ENCODE peak calls at places on chromosome 9, in four cellular contexts. C, O, S and J are unnamed samples.

GRCh38 chr9:36078047-36078446 is 41.3 kb downstream of the RECK start:
- DNase-seq in O (no peak), C (no peak), S (no peak), J (no peak)

GRCh38 chr9:4235951-4236804 is 63.7 kb downstream of the GLIS3 start:
- DNase-seq in S (peak; percentile 27), C (no peak), O (no peak), J (peak; percentile 89)

GRCh38 chr9:14212116-14212515 is 101.8 kb downstream of the NFIB start:
- DNase-seq in C (no peak), S (no peak), O (no peak), J (no peak)

GRCh38 chr9:126519660-126520425 is 93.9 kb upstream of the LMX1B start:
- DNase-seq in O (no peak), C (no peak), S (no peak), J (no peak)

GRCh38 chr9:129166962-129167557 is 11.0 kb downstream of the IER5L start:
- DNase-seq in S (peak; percentile 58), O (peak; percentile 82), C (no peak), J (peak; percentile 79)

GRCh38 chr9:21585756-21586752 is 103.9 kb upstream of the IFNE start:
- DNase-seq in C (no peak), O (no peak), S (no peak), J (peak; percentile 63)

GRCh38 chr9:117437283-117437682 is 22.4 kb upstream of the ASTN2 start:
- DNase-seq in C (no peak), S (no peak), O (no peak), J (no peak)

GRCh38 chr9:93022721-93023520 is 35.6 kb upstream of the SUSD3 start:
- DNase-seq in O (no peak), C (no peak), S (no peak), J (no peak)

GRCh38 chr9:96858018-96858573 is 3.8 kb upstream of the ZNF782 start:
- DNase-seq in C (no peak), O (peak; percentile 82), S (peak; percentile 72), J (no peak)

GRCh38 chr9:136268318-136268717 is 22.7 kb upstream of the QSOX2 start:
- DNase-seq in O (peak; percentile 50), S (peak; percentile 23), C (no peak), J (no peak)

GRCh38 chr9:97593960-97594359 is 39.2 kb downstream of the TSTD2 start:
- DNase-seq in S (no peak), O (no peak), C (no peak), J (no peak)

GRCh38 chr9:113953541-113953940 is 77.4 kb downstream of the ZNF618 start:
- DNase-seq in O (no peak), C (no peak), S (no peak), J (no peak)

GRCh38 chr9:113956901-113957777 is 81.0 kb downstream of the ZNF618 start:
- DNase-seq in C (no peak), S (no peak), O (no peak), J (peak; percentile 15)

GRCh38 chr9:113957778-113958430 is 81.8 kb downstream of the ZNF618 start:
- DNase-seq in O (no peak), S (no peak), C (no peak), J (peak; percentile 37)

GRCh38 chr9:113952651-113953050 is 76.5 kb downstream of the ZNF618 start:
- DNase-seq in C (no peak), O (no peak), S (no peak), J (no peak)

DNA sequence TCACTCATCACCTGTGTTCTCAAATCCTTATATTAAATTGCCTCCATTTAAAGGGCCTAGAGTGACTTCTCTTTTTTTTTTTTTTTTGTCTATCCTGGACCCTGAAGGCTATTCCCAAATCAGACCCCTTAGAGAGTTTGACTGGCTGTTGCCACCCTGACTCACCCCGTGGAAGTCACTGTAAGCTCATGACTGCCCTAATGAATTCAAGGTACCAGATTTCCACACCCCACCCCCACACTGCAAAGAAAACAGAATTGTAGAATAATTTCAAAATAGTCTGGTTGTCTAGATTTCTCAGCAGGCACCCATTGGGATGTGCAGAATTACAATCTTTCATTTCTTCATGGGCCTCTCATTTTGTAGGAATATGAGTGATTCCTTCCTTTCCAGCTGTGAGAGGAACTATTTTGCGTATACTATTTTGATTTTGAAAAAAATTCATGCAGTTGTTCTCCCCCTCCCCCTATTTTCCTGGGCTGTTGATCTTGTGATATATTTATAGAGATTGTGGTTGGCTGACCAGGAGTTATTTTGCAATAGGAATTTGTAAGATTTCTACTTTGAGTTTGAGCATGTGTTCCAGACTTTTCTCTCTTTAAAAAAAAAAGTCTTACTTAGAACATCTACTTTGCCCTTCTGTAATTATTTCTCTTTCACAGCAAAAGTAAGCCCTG is 79.1 kb downstream of the ZNF618 start:
- DNase-seq in C (no peak), O (no peak), S (no peak), J (no peak)
- TF ChIP-seq CHD4 in C (no peak), O (no peak), S (no peak), J (no peak)

GRCh38 chr9:105503873-105504272 is 54.1 kb upstream of the FKTN start:
- DNase-seq in O (peak; percentile 14), C (peak; percentile 52), S (no peak), J (no peak)
- TF ChIP-seq CHD4 in O (no peak), C (no peak), S (no peak), J (no peak)

GRCh38 chr9:86706391-86706790 is 240.9 kb downstream of the GAS1 start:
- DNase-seq in O (no peak), C (no peak), S (no peak), J (no peak)

GRCh38 chr9:86703346-86703745 is 244.0 kb downstream of the GAS1 start:
- DNase-seq in O (peak; percentile 3), S (no peak), C (no peak), J (no peak)

GRCh38 chr9:86695904-86696424 is 251.3 kb downstream of the GAS1 start:
- DNase-seq in C (no peak), S (no peak), O (no peak), J (no peak)

GRCh38 chr9:86705474-86705873 is 241.8 kb downstream of the GAS1 start:
- DNase-seq in O (no peak), C (no peak), S (no peak), J (no peak)

DNA sequence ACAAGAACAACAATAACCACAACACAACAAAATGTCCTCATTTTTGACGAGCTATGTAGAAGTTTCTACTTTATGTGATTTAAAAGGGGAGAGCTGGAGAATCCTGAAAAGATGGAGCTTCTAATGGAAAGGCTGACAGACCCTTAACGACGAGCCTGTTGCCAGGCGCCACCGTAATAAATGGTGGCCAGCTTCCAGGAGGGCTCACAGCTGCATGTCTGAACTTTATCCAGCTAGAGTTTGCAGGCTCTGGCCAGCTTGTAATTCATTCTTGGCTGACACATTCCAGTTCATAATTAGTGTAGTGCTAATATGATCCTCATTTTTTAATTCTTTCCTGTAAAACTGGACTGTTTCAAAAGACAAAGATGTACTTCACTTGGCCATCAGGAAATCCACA is 246.7 kb downstream of the GAS1 start:
- DNase-seq in S (no peak), O (no peak), C (no peak), J (no peak)
- TF ChIP-seq CHD4 in S (no peak), O (no peak), C (no peak), J (no peak)

GRCh38 chr9:18404482-18405029 is 69.4 kb upstream of the ADAMTSL1 start:
- DNase-seq in C (no peak), O (no peak), S (no peak), J (no peak)

GRCh38 chr9:18410983-18411382 is 63.0 kb upstream of the ADAMTSL1 start:
- DNase-seq in O (no peak), C (no peak), S (no peak), J (no peak)

GRCh38 chr9:18405240-18405639 is 68.7 kb upstream of the ADAMTSL1 start:
- DNase-seq in C (no peak), S (no peak), O (no peak), J (no peak)
- TF ChIP-seq CHD4 in C (no peak), S (no peak), O (no peak), J (no peak)

GRCh38 chr9:27422435-27422834 is 101.7 kb upstream of the IFNK start:
- DNase-seq in S (no peak), O (no peak), C (no peak), J (no peak)

GRCh38 chr9:27426717-27427645 is 97.1 kb upstream of the IFNK start:
- DNase-seq in O (no peak), C (no peak), S (no peak), J (peak; percentile 46)

GRCh38 chr9:27423919-27424710 is 100.0 kb upstream of the IFNK start:
- DNase-seq in O (no peak), S (no peak), C (no peak), J (no peak)

GRCh38 chr9:27425827-27426716 is 98.0 kb upstream of the IFNK start:
- DNase-seq in C (no peak), O (no peak), S (no peak), J (no peak)

DNA sequence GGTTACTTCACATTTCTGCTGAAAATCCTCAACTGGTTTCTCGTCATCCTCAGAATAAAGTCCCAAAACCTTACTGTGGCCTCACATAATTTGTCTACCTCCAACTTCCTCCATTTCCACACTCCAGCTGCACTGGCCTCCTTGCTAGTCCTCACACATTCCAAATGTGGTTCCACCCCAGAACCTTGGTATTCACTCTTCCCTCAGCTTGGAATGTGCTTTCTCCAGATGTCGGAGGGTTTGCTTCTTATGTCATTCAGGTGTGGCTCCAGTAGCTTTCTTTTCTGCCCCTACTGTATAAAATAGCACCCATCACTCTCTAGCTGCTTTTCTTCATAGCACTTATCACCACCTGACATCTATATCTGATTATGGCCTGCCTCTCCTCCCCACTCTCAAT is 102.5 kb upstream of the IFNK start:
- DNase-seq in O (no peak), C (no peak), S (no peak), J (no peak)
- TF ChIP-seq CHD4 in O (no peak), C (no peak), S (no peak), J (no peak)

GRCh38 chr9:134575103-134575816 is 66.3 kb upstream of the COL5A1 start:
- DNase-seq in C (no peak), S (no peak), O (no peak), J (no peak)
- TF ChIP-seq CHD4 in C (no peak), S (no peak), O (no peak), J (no peak)

GRCh38 chr9:111895996-111896941 is at the start of gene UGCG:
- DNase-seq in C (no peak), S (peak; percentile 74), O (peak; percentile 92), J (peak; percentile 90)

GRCh38 chr9:111897831-111898144 is 1.2 kb downstream of the UGCG start:
- DNase-seq in S (no peak), O (no peak), C (peak; percentile 74), J (no peak)

GRCh38 chr9:111898331-111899096 is 1.9 kb downstream of the UGCG start:
- DNase-seq in O (peak; percentile 12), C (no peak), S (no peak), J (no peak)

GRCh38 chr9:111900081-111900805 is 3.6 kb downstream of the UGCG start:
- DNase-seq in O (peak; percentile 32), S (no peak), C (no peak), J (no peak)

GRCh38 chr9:111896942-111897830 is 572 bp downstream of the UGCG start:
- DNase-seq in O (peak; percentile 80), C (no peak), S (peak; percentile 11), J (peak; percentile 28)
- TF ChIP-seq CHD4 in O (no peak), C (no peak), S (no peak), J (no peak)